ENCODE peak calls at places on chromosomes 3 and 15, in five cellular contexts. T is natural killer cell, G is OCI-LY7, D is left lung, C is B cell. O is an unnamed sample.

GRCh38 chr3:120816728-120817127 is 74.2 kb downstream of the GTF2E1 start:
- DNase-seq in G (no peak), D (no peak), T (no peak), C (no peak), O (no peak)

GRCh38 chr3:13078158-13078905 is 5.1 kb upstream of the IQSEC1 start:
- DNase-seq in G (peak; percentile 59), T (no peak), D (no peak), C (no peak), O (no peak)

GRCh38 chr15:42704492-42704926 is 32.4 kb downstream of the CDAN1 start:
- DNase-seq in D (peak; percentile 47), C (peak; percentile 69), G (peak; percentile 78), T (peak; percentile 29), O (peak; percentile 55)

GRCh38 chr15:63324770-63325169 is 47.4 kb downstream of the APH1B start:
- DNase-seq in G (no peak), T (no peak), D (no peak), C (no peak), O (no peak)

GRCh38 chr3:150370129-150370602 is 37.9 kb upstream of the TSC22D2 start:
- DNase-seq in T (no peak), D (peak; percentile 72), G (no peak), C (no peak), O (no peak)

GRCh38 chr3:47984089-47984759 is 32.0 kb downstream of the MAP4 start:
- DNase-seq in C (no peak), D (no peak), T (no peak), G (no peak), O (no peak)

GRCh38 chr15:43360821-43361220 is 10.0 kb downstream of the ZSCAN29 start:
- DNase-seq in C (no peak), T (no peak), D (no peak), G (no peak), O (no peak)

GRCh38 chr3:62845996-62846395 is 29.2 kb downstream of the CADPS start:
- DNase-seq in C (no peak), T (no peak), D (no peak), G (no peak), O (no peak)

GRCh38 chr3:149114458-149114857 is 15.0 kb upstream of the HPS3 start:
- DNase-seq in G (no peak), T (no peak), D (no peak), C (no peak), O (no peak)

GRCh38 chr3:120708408-120708807 is 26.4 kb upstream of the HGD start:
- DNase-seq in D (no peak), G (peak; percentile 6), T (no peak), C (no peak), O (no peak)

GRCh38 chr3:160876568-160877100 is 120.6 kb downstream of the PPM1L start:
- DNase-seq in D (no peak), C (no peak), G (no peak), T (no peak), O (no peak)

GRCh38 chr15:92277776-92278175 is 115.9 kb upstream of the ST8SIA2 start:
- DNase-seq in T (no peak), G (peak; percentile 11), D (peak; percentile 44), C (no peak), O (no peak)

GRCh38 chr15:39145854-39146253 is 435.0 kb upstream of the THBS1 start:
- DNase-seq in D (no peak), T (no peak), G (no peak), C (no peak), O (no peak)

GRCh38 chr15:44692659-44693058 is 18.5 kb downstream of the PATL2 start:
- DNase-seq in D (no peak), G (no peak), T (no peak), C (no peak), O (no peak)

GRCh38 chr3:47782538-47783308 is 1.0 kb upstream of the SMARCC1 start:
- DNase-seq in C (no peak), G (peak; percentile 65), T (no peak), D (no peak), O (no peak)

GRCh38 chr15:68386587-68387287 is 45.2 kb downstream of the ITGA11 start:
- DNase-seq in C (no peak), T (peak; percentile 3), G (no peak), D (no peak), O (no peak)

GRCh38 chr15:68384451-68385239 is 47.3 kb downstream of the ITGA11 start:
- DNase-seq in G (no peak), D (peak; percentile 37), C (no peak), T (peak; percentile 10), O (no peak)

GRCh38 chr15:68385671-68386586 is 46.0 kb downstream of the ITGA11 start:
- DNase-seq in G (no peak), C (no peak), T (peak; percentile 6), D (peak; percentile 21), O (no peak)

GRCh38 chr15:68383161-68384074 is 48.5 kb downstream of the ITGA11 start:
- DNase-seq in D (peak; percentile 11), C (peak; percentile 54), G (peak; percentile 63), T (peak; percentile 9), O (no peak)

DNA sequence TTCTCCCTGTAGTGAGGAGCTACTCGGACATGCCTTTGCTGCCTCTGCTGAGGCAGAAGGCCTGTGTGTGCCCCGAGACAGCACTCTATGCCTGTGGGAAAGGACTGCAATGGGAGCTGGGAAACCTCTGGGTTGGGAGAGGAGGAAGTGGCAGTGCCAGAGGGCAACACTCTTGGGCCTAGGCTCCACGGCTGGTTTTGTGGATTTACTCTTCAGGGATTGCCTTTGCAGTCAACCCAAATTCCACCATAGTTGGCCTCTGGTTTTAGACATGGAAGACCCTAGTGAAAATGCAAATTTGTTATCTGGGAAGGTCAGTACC is 46.8 kb downstream of the ITGA11 start:
- DNase-seq in T (peak; percentile 5), G (no peak), D (peak; percentile 27), C (no peak), O (no peak)
- TF ChIP-seq CTCF in T (no peak), G (no peak), D (no peak), C (no peak), O (no peak)

GRCh38 chr3:131716943-131717342 is 214.2 kb upstream of the MRPL3 start:
- DNase-seq in D (no peak), T (no peak), G (no peak), C (no peak), O (no peak)

GRCh38 chr3:131717493-131717892 is 214.7 kb upstream of the MRPL3 start:
- DNase-seq in T (no peak), C (no peak), D (no peak), G (no peak), O (no peak)

GRCh38 chr3:131714585-131715220 is 211.9 kb upstream of the MRPL3 start:
- DNase-seq in T (no peak), D (no peak), G (no peak), C (no peak), O (no peak)

GRCh38 chr3:131713416-131714118 is 210.8 kb upstream of the MRPL3 start:
- DNase-seq in T (no peak), G (no peak), D (no peak), C (no peak), O (no peak)

GRCh38 chr3:131716007-131716406 is 213.2 kb upstream of the MRPL3 start:
- DNase-seq in C (no peak), G (no peak), T (no peak), D (no peak), O (no peak)
- TF ChIP-seq CTCF in C (no peak), G (no peak), T (no peak), D (no peak), O (no peak)

DNA sequence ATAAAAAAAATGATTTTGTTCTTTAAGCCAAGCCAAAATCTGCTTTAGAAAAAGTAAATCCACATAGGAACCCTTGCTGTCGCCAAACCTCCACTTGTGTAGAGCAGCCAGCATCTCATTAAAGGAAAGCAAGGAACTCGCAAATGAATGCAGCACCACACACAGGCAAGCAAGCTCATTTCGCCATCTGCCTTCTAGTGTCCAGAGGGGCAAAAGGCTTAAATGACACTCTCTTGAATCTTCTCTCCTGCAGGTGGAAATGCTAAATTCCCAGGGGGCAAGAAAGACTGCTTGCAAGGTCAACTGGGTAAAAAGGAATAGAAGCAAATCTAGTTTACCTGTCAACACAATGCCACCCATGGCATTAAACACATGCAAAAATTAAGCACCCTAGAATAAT is 2.4 kb downstream of the MB21D2 start:
- DNase-seq in D (no peak), T (no peak), C (no peak), G (peak; percentile 3), O (no peak)
- TF ChIP-seq CTCF in D (no peak), T (no peak), C (no peak), G (no peak), O (no peak)

GRCh38 chr3:14431928-14432834 is 29.8 kb downstream of the SLC6A6 start:
- DNase-seq in T (peak; percentile 91), D (peak; percentile 96), G (peak; percentile 91), C (peak; percentile 89), O (no peak)
- TF ChIP-seq CTCF in T (no peak), D (no peak), G (no peak), C (no peak), O (no peak)

GRCh38 chr3:183563686-183563941 is 8.1 kb upstream of the KLHL6 start:
- DNase-seq in D (no peak), G (no peak), T (no peak), C (no peak), O (no peak)
- TF ChIP-seq CTCF in D (no peak), G (no peak), T (no peak), C (no peak), O (no peak)

DNA sequence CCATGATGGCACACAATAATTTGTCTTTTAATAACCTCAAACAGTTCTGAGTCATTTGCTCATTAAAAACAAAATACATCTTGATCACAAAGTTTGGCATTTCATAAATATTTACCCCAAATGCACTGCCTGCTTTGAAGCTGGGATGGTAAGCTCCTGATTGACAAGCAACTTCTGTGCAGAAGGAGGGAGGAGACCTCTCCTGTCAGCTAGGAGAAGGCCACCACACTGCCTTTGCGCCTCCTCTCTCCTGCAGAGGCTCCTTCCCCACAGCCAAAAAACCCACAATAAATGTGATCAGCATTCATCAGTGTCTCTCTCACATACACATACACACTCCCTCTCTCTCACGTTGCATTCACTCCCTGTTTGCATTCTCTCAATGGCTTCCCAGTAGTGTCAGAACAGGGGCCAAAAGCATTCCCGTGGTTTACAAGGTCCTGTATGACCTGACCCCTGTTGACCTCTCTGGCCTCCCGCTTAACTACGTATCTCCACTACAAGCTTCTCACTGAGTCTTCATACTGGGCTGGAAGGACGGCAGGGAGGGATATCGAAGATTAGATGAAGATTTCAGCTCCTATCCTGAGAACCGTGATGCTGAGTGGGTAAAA is 216.4 kb downstream of the FOXP1 start:
- DNase-seq in C (no peak), G (no peak), T (no peak), D (no peak), O (no peak)
- TF ChIP-seq CTCF in C (no peak), G (no peak), T (no peak), D (no peak), O (no peak)